ENCODE peak calls at places on chromosomes 4 and X, in four cellular contexts. D is naive thymus-derived CD4-positive, alpha-beta T cell; P is MM.1S; L is aorta. H is an unnamed sample.

GRCh38 chr4:32778938-32779337 is 2058.8 kb downstream of the PCDH7 start:
- DNase-seq in D (no peak), P (no peak), L (no peak), H (no peak)

GRCh38 chrX:8565729-8566128 is 101.1 kb downstream of the VCX3B start:
- DNase-seq in D (no peak), P (no peak), L (no peak), H (no peak)

GRCh38 chr4:147808447-147808846 is 76.6 kb downstream of the ARHGAP10 start:
- DNase-seq in D (no peak), P (no peak), L (no peak), H (no peak)

GRCh38 chr4:56147371-56147770 is 198.6 kb downstream of the CEP135 start:
- DNase-seq in D (no peak), P (no peak), L (no peak), H (no peak)

GRCh38 chr4:2255501-2256155 is 6.3 kb downstream of the MXD4 start:
- DNase-seq in D (no peak), P (no peak), L (peak; percentile 56), H (no peak)

GRCh38 chr4:78602334-78602733 is 50.8 kb downstream of the ANXA3 start:
- DNase-seq in D (no peak), P (peak; percentile 44), L (no peak), H (no peak)

GRCh38 chr4:112152496-112152895 is 7.2 kb downstream of the FAM241A start:
- DNase-seq in D (no peak), P (no peak), L (no peak), H (no peak)

GRCh38 chr4:120062663-120063195 is 3.9 kb downstream of the MAD2L1 start:
- DNase-seq in D (no peak), P (no peak), L (no peak), H (no peak)

GRCh38 chr4:140012688-140013087 is 141.3 kb downstream of the MAML3 start:
- DNase-seq in D (peak; percentile 29), P (peak; percentile 10), L (peak; percentile 62), H (no peak)

GRCh38 chr4:149735796-149736195 is 79.8 kb downstream of the IQCM start:
- DNase-seq in D (no peak), P (no peak), L (no peak), H (no peak)

GRCh38 chr4:68953056-68953455 is 1.5 kb upstream of the UGT2A3 start:
- DNase-seq in D (no peak), P (no peak), L (no peak), H (no peak)

GRCh38 chrX:135477576-135477975 is 42.9 kb upstream of the INTS6L start:
- DNase-seq in D (peak; percentile 22), P (peak; percentile 57), L (no peak), H (no peak)

GRCh38 chr4:173538903-173539445 is 8.9 kb upstream of the HAND2 start:
- DNase-seq in D (no peak), P (no peak), L (no peak), H (no peak)

GRCh38 chr4:166169111-166169510 is 296.1 kb downstream of the TLL1 start:
- DNase-seq in D (no peak), P (peak; percentile 10), L (no peak), H (no peak)

GRCh38 chrX:107450823-107451509 is 1.5 kb downstream of the FRMPD3 start:
- DNase-seq in D (no peak), P (no peak), L (no peak), H (no peak)

GRCh38 chr4:8920289-8920965 is 48.8 kb upstream of the HMX1 start:
- DNase-seq in D (peak; percentile 14), P (no peak), L (no peak), H (no peak)

GRCh38 chr4:89299153-89299789 is 8.3 kb downstream of the GPRIN3 start:
- DNase-seq in D (no peak), P (peak; percentile 80), L (no peak), H (no peak)

GRCh38 chr4:99159699-99160098 is 15.6 kb upstream of the ADH4 start:
- DNase-seq in D (no peak), P (no peak), L (no peak), H (no peak)

GRCh38 chrX:115047181-115047580 is 29.8 kb upstream of the IL13RA2 start:
- DNase-seq in D (no peak), P (no peak), L (no peak), H (no peak)

GRCh38 chr4:184343400-184344177 is 125.9 kb upstream of the ENPP6 start:
- DNase-seq in D (no peak), P (peak; percentile 85), L (peak; percentile 83), H (peak; percentile 25)

GRCh38 chr4:184824776-184825393 is 883 bp downstream of the ACSL1 start:
- DNase-seq in D (no peak), P (no peak), L (no peak), H (no peak)

GRCh38 chr4:145521282-145521681 is 39.6 kb downstream of the SMAD1 start:
- DNase-seq in D (no peak), P (peak; percentile 62), L (no peak), H (no peak)

GRCh38 chr4:145525291-145525740 is 43.7 kb downstream of the SMAD1 start:
- DNase-seq in D (no peak), P (no peak), L (no peak), H (no peak)

GRCh38 chr4:145524535-145524934 is 42.9 kb downstream of the SMAD1 start:
- DNase-seq in D (no peak), P (no peak), L (no peak), H (no peak)

GRCh38 chr4:145523117-145523516 is 41.5 kb downstream of the SMAD1 start:
- DNase-seq in D (no peak), P (no peak), L (no peak), H (no peak)

GRCh38 chr4:145520172-145520571 is 38.5 kb downstream of the SMAD1 start:
- DNase-seq in D (no peak), P (peak; percentile 47), L (no peak), H (no peak)
- H3K4me1 ChIP-seq in D (no peaks in the 10 kb centered on the region), P (peaks cover 28% of the 10 kb centered on the region), L (peaks cover 4% of the 10 kb centered on the region), H (peaks cover 26% of the 10 kb centered on the region)

GRCh38 chr4:185849543-185850185 is 37.7 kb upstream of the SORBS2 start:
- DNase-seq in D (no peak), P (no peak), L (no peak), H (no peak)

GRCh38 chr4:185846550-185847210 is 34.7 kb upstream of the SORBS2 start:
- DNase-seq in D (no peak), P (no peak), L (no peak), H (no peak)

GRCh38 chr4:185845966-185846365 is 34.0 kb upstream of the SORBS2 start:
- DNase-seq in D (no peak), P (no peak), L (no peak), H (no peak)

DNA sequence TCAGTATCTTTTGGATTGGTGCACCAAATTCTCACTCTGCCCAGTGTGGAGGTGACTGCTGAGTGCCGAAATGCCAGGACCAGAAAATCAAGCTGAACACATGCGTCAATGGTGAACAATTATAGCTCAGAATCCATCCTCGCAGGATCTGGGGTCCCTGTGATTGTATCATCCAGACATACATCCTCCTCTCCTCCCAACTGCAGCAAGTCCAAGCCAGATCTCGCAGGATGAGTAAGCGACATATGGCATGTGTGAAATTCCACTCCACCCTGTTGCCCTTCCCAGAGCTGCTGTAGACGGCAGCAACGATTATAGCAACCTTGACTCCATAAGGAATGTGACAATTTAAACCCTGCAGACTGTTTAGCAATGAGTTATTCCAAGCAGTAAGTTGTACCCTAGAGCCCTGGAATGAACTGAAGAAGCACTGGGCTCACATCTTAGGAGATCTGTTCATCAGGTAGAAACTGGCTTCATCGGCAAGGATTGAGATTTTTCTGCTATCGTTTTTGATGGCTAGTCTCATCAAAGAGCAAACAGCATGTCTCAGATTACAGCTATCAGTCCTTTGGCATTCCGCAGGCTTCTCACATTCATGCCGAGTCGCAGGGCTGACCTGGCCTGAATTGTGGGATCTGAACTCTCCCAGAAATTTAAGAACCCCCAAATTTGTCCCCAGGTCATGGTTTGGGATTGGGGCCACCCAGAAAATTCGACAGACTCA is 35.5 kb upstream of the SORBS2 start:
- DNase-seq in D (no peak), P (no peak), L (no peak), H (no peak)
- H3K27ac ChIP-seq in D (no peak overlapping the region), P (no peak overlapping the region), L (no peak overlapping the region), H (no peak overlapping the region)

GRCh38 chr4:175424111-175424510 is 388.0 kb downstream of the GPM6A start:
- DNase-seq in D (no peak), P (no peak), L (no peak), H (no peak)
- H3K9me3 ChIP-seq in D (no peaks in the 10 kb centered on the region), P (no peaks in the 10 kb centered on the region), L (no peaks in the 10 kb centered on the region), H (no peaks in the 10 kb centered on the region)

DNA sequence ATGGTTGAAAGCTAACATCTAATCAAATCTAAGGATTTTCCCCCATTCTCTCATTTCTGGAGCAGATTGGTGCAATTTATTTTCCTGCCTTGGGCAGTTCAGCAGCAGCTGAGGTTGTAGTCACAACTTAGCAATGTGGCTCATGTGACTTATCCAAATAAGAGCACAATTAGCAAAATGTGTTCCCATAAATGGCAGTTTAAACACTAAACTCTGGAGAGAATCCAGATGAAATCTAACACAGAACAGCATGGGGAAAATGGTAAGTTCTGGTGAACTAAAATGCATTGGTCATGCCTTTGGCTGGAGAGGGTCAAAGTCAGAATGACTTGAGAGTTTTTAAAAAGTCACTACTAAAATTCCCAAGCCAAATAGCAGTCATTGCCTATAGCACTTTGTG is 422.6 kb upstream of the DIPK2B start:
- DNase-seq in D (no peak), P (no peak), L (no peak), H (no peak)
- H3K4me1 ChIP-seq in D (no peaks in the 10 kb centered on the region), P (no peaks in the 10 kb centered on the region), L (peaks cover 2% of the 10 kb centered on the region), H (no peaks in the 10 kb centered on the region)